ENCODE peak calls at places on chromosome 2, in eight cellular contexts. V, X, A, R, S, Y, C and L are unnamed samples.

GRCh38 chr2:11976090-11976489 is 229.7 kb downstream of the LPIN1 start:
- DNase-seq in V (no peak), X (no peak), A (no peak), R (no peak), S (no peak), Y (no peak), C (no peak), L (no peak)

GRCh38 chr2:213225866-213226265 is 58.4 kb upstream of the SPAG16 start:
- DNase-seq in V (no peak), X (no peak), A (no peak), R (no peak), S (no peak), Y (no peak), C (no peak), L (no peak)

GRCh38 chr2:24452499-24452878 is 38.6 kb upstream of the NCOA1 start:
- DNase-seq in V (no peak), X (no peak), A (no peak), R (no peak), S (no peak), Y (no peak), C (no peak), L (no peak)

GRCh38 chr2:20723543-20723942 is 56.6 kb downstream of the GDF7 start:
- DNase-seq in V (no peak), X (no peak), A (no peak), R (no peak), S (no peak), Y (no peak), C (no peak), L (no peak)

GRCh38 chr2:209936106-209936663 is 66.3 kb upstream of the RPE start:
- DNase-seq in V (peak), X (no peak), A (no peak), R (no peak), S (no peak), Y (no peak), C (no peak), L (no peak)

GRCh38 chr2:176157499-176158305 is 595 bp downstream of the HOXD3 start:
- DNase-seq in V (no peak), X (no peak), A (no peak), R (no peak), S (no peak), Y (no peak), C (no peak), L (peak)

GRCh38 chr2:39664478-39664877 is 1.2 kb upstream of the TMEM178A start:
- DNase-seq in V (no peak), X (no peak), A (no peak), R (no peak), S (no peak), Y (no peak), C (no peak), L (no peak)

GRCh38 chr2:64288932-64289655 is 144.9 kb upstream of the PELI1 start:
- DNase-seq in V (no peak), X (no peak), A (no peak), R (no peak), S (no peak), Y (no peak), C (no peak), L (no peak)

GRCh38 chr2:240917009-240917683 is 11.0 kb downstream of the CROCC2 start:
- DNase-seq in V (no peak), X (no peak), A (no peak), R (peak), S (no peak), Y (peak), C (no peak), L (peak)

GRCh38 chr2:1055014-1055595 is 104.5 kb downstream of the SNTG2 start:
- DNase-seq in V (peak), X (no peak), A (no peak), R (no peak), S (peak), Y (no peak), C (no peak), L (no peak)